ENCODE peak calls at places on chromosome 17, in four cellular contexts. D, T, F and P are unnamed samples.

GRCh38 chr17:50042211-50042610 is 13.7 kb upstream of the ITGA3 start:
- DNase-seq in T (no peak), D (no peak), F (no peak), P (no peak)

GRCh38 chr17:20153231-20153630 is 144.1 kb downstream of the SPECC1 start:
- DNase-seq in F (no peak), D (no peak), T (no peak), P (no peak)

GRCh38 chr17:29590979-29591736 is 1.7 kb upstream of the GIT1 start:
- DNase-seq in T (peak), F (peak), D (no peak), P (no peak)

GRCh38 chr17:30969989-30970680 is 704 bp upstream of the RNF135 start:
- DNase-seq in T (peak), D (no peak), F (no peak), P (no peak)

GRCh38 chr17:82859431-82860403 is 19.9 kb upstream of the ZNF750 start:
- DNase-seq in D (peak), F (no peak), T (peak), P (no peak)

GRCh38 chr17:66459811-66460270 is 157.4 kb downstream of the PRKCA start:
- DNase-seq in D (no peak), F (no peak), T (peak), P (no peak)

GRCh38 chr17:50205931-50206505 is 4.6 kb upstream of the COL1A1 start:
- DNase-seq in D (no peak), F (no peak), T (peak), P (no peak)

GRCh38 chr17:58320163-58320558 is 8.4 kb downstream of the TSPOAP1 start:
- DNase-seq in F (no peak), D (no peak), T (no peak), P (no peak)

GRCh38 chr17:77019955-77020379 is 120.8 kb upstream of the SEC14L1 start:
- DNase-seq in F (no peak), T (no peak), D (no peak), P (no peak)

GRCh38 chr17:51803161-51803560 is 355.4 kb downstream of the CA10 start:
- DNase-seq in F (no peak), T (no peak), D (no peak), P (no peak)

GRCh38 chr17:11308550-11308949 is 67.5 kb downstream of the SHISA6 start:
- DNase-seq in T (no peak), F (no peak), D (no peak), P (no peak)

GRCh38 chr17:49887086-49887743 is 39.3 kb upstream of the TAC4 start:
- DNase-seq in D (no peak), F (no peak), T (no peak), P (no peak)

GRCh38 chr17:29664743-29665479 is 42.2 kb upstream of the CORO6 start:
- DNase-seq in D (no peak), F (no peak), T (peak), P (no peak)

GRCh38 chr17:54860617-54861468 is 39.8 kb upstream of the TOM1L1 start:
- DNase-seq in D (no peak), F (no peak), T (no peak), P (no peak)

GRCh38 chr17:5591966-5592365 is 7.7 kb upstream of the NLRP1 start:
- DNase-seq in F (no peak), T (no peak), D (no peak), P (no peak)

GRCh38 chr17:14157822-14158221 is 78.8 kb downstream of the CDRT15 start:
- DNase-seq in T (no peak), D (no peak), F (no peak), P (no peak)

GRCh38 chr17:51351890-51352289 is 91.5 kb downstream of the UTP18 start:
- DNase-seq in T (peak), D (no peak), F (no peak), P (no peak)

GRCh38 chr17:42980766-42981397 is 517 bp downstream of the RUNDC1 start:
- DNase-seq in D (peak), T (peak), F (peak), P (no peak)

GRCh38 chr17:47188266-47188665 is 829 bp downstream of the CDC27 start:
- DNase-seq in T (peak), F (no peak), D (no peak), P (no peak)

GRCh38 chr17:835263-835662 is 53.1 kb downstream of the MRM3 start:
- DNase-seq in F (no peak), D (no peak), T (peak), P (no peak)

GRCh38 chr17:77822302-77823030 is 136.0 kb upstream of the TNRC6C start:
- DNase-seq in D (no peak), T (peak), F (no peak), P (no peak)

GRCh38 chr17:14207791-14208190 is 28.9 kb downstream of the CDRT15 start:
- DNase-seq in D (no peak), T (no peak), F (no peak), P (no peak)

GRCh38 chr17:18093616-18094408 is 6.1 kb downstream of the DRG2 start:
- DNase-seq in T (peak), F (peak), D (no peak), P (peak)

GRCh38 chr17:57548421-57549385 is 196.4 kb downstream of the CCDC182 start:
- DNase-seq in T (no peak), D (no peak), F (no peak), P (no peak)

GRCh38 chr17:48540213-48540612 is 4.7 kb downstream of the HOXB2 start:
- DNase-seq in F (no peak), T (no peak), D (no peak), P (no peak)

GRCh38 chr17:8290043-8290442 is 1.6 kb downstream of the RANGRF start:
- DNase-seq in F (no peak), D (no peak), T (peak), P (no peak)

GRCh38 chr17:78316115-78316866 is 43.6 kb downstream of the SOCS3 start:
- DNase-seq in T (no peak), F (no peak), D (no peak), P (no peak)